ENCODE peak calls at places on chromosomes 5 and 9, in eight cellular contexts. R is A549, C is adrenal gland, K is lower lobe of right lung, N is SJSA1, M is astrocyte, U is coronary artery, E is psoas muscle. H is an unnamed sample.

GRCh38 chr9:89404074-89404473 is 85.8 kb downstream of the SECISBP2 start:
- DNase-seq in E (peak; percentile 12), M (no peak), K (no peak), N (no peak), R (no peak), C (no peak), U (no peak), H (no peak)

GRCh38 chr5:15785636-15786035 is 285.7 kb downstream of the FBXL7 start:
- DNase-seq in R (no peak), U (no peak), C (no peak), M (no peak), E (no peak), K (no peak), N (no peak), H (no peak)

GRCh38 chr5:74296685-74297084 is 343.8 kb downstream of the ENC1 start:
- DNase-seq in R (no peak), M (no peak), N (no peak), E (no peak), K (no peak), C (peak; percentile 18), U (no peak), H (no peak)

GRCh38 chr5:133365326-133365725 is 247.0 kb downstream of the FSTL4 start:
- DNase-seq in E (no peak), K (no peak), M (no peak), N (no peak), U (no peak), C (no peak), R (no peak), H (no peak)

GRCh38 chr9:5446451-5447236 is 3.7 kb upstream of the CD274 start:
- DNase-seq in R (no peak), E (no peak), N (no peak), K (no peak), M (peak; percentile 52), C (no peak), U (no peak), H (no peak)

GRCh38 chr5:169299651-169300467 is 1.1 kb downstream of the SLIT3 start:
- DNase-seq in M (peak; percentile 24), K (no peak), R (peak; percentile 36), C (no peak), E (no peak), U (peak; percentile 82), N (no peak), H (no peak)

GRCh38 chr5:159444441-159445082 is 114.3 kb upstream of the IL12B start:
- DNase-seq in R (peak; percentile 77), U (no peak), N (no peak), C (no peak), E (no peak), M (peak; percentile 33), K (no peak), H (peak; percentile 23)

GRCh38 chr5:81750308-81751008 is 439 bp downstream of the SSBP2 start:
- DNase-seq in N (no peak), E (no peak), C (peak; percentile 4), R (no peak), U (no peak), K (no peak), M (no peak), H (no peak)

GRCh38 chr5:71938886-71939285 is 168.4 kb upstream of the MAP1B start:
- DNase-seq in K (peak; percentile 51), C (no peak), N (no peak), E (no peak), R (peak; percentile 87), M (no peak), U (no peak), H (no peak)

GRCh38 chr5:175223336-175223735 is 220.6 kb downstream of the DRD1 start:
- DNase-seq in C (no peak), K (no peak), R (no peak), N (no peak), U (no peak), E (no peak), M (no peak), H (no peak)

GRCh38 chr5:157026789-157027424 is 32.0 kb downstream of the HAVCR1 start:
- DNase-seq in M (no peak), C (no peak), E (no peak), N (no peak), R (peak; percentile 38), K (no peak), U (no peak), H (no peak)

GRCh38 chr5:157024213-157024959 is 34.5 kb downstream of the HAVCR1 start:
- DNase-seq in K (no peak), M (no peak), C (no peak), R (no peak), N (no peak), E (no peak), U (no peak), H (no peak)

GRCh38 chr5:157029457-157029856 is 29.5 kb downstream of the HAVCR1 start:
- DNase-seq in K (no peak), U (no peak), R (no peak), C (no peak), M (no peak), N (no peak), E (no peak), H (no peak)

GRCh38 chr5:157022002-157022401 is 36.9 kb downstream of the HAVCR1 start:
- DNase-seq in C (no peak), U (no peak), R (no peak), E (no peak), N (no peak), K (no peak), M (no peak), H (no peak)

DNA sequence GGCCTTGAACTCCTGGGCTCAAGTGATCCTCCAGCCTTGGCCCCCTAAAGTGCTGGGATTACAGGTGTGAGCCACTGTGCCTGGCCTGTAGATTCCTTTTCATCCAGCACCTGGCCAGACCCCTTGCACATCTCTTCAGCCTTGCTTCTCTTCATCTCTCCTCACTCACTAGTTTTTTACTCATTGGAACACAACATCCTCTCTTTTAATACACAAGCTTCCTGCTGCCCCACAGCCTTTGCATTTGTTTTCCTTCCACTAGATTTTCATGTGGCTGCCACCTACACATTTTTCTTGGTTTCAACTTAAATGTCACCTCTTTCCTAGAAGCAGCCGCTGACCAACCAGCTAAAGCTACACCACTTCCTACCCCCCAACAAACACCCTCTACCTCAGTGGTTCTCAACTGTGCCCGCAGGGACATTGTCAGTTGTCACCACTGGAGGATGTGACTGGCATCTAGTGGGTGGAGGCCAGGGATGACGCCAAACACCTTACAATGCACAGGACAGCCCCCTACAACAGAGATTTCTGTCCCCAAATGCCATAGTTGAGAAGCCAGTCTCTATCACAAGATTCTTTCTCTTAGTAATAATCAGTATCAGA is 33.7 kb downstream of the HAVCR1 start:
- DNase-seq in C (peak; percentile 11), N (no peak), K (no peak), M (no peak), E (no peak), R (no peak), U (no peak), H (no peak)
- H3K4me3 ChIP-seq in C (no peak overlapping the region), N (no peak overlapping the region), K (no peak overlapping the region), M (no peak overlapping the region), E (no peak overlapping the region), R (no peak overlapping the region), U (no peak overlapping the region), H (no peak overlapping the region)

DNA sequence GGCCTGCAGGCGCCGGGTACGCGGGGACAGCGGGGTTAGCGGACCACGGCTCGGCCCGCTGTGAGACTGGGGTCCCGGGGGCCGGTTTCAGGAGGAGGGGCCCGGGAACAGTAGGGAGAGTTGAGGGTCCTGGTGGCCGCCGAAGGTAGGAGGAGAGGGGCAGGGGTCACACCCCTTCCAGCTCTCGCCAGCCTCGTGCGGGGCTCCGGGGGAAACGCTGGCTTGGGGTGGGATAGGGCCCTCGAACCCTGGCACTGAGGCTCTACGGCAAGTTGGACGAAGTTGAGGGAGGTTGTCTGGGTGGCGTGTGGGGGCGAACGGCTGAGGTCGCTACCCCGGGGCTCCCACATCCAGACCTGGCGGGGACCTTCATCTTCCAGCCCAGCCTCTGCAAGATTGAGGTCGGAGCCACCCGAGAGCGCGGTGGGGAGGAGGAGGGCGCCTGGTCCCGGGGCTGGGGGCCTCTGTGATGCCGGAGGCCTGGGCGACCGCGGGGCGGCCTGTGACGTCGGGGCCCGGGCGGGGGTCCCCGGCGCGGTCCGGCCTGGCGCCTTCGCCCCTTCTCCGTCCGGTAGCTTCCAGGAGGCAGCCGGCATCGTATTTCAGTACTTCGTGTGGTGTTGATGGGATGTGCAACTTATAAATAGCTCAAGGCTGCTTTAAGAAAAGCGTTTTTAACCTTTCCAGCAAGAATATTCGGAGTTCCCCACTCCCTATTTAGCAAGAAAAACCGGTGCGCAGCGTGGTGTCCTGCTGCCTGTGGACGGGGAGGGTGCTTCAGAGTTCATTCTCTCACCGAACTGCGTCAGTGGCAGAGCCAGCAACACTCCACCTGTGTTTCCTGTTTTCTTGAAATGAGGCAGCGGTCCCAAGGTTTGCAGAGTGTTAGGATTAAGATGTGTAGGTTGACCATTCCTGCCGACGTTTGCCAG is 910 bp downstream of the HABP4 start:
- DNase-seq in U (peak; percentile 80), M (peak; percentile 26), N (peak; percentile 41), E (peak; percentile 51), K (no peak), R (peak; percentile 29), C (peak; percentile 22), H (no peak)
- H3K27ac ChIP-seq in U (peak overlapping the region; percentile 92), M (peak overlapping the region; percentile 60), N (peak overlapping the region; percentile 59), E (peak overlapping the region; percentile 84), K (peak overlapping the region; percentile 68), R (peak overlapping the region; percentile 95), C (no peak overlapping the region), H (no peak overlapping the region)

DNA sequence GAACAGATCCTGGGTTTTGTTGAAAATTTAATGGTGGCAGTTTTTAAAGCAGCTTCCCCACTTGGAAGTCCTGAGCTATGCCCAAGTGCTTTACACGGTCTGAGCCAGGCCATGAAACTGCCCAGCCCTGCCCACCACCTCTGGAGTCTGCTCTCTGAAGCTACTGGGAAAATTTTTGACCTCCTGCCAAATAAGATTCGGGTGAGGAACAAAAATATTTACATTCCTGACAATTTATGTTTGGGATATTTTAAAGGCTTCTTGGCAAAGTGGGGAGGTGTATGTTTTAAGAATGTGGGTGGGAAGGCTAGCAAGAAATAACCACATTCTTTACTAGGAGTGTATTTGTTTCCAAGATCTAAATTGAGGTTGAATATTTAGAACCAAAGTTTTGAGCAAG is 50.0 kb downstream of the HACD4 start:
- DNase-seq in M (peak; percentile 84), C (no peak), U (no peak), N (peak; percentile 64), R (peak; percentile 11), K (peak; percentile 54), E (no peak), H (peak; percentile 88)
- H3K4me3 ChIP-seq in M (peak overlapping the region; percentile 5), C (no peak overlapping the region), U (peak overlapping the region; percentile 35), N (no peak overlapping the region), R (no peak overlapping the region), K (no peak overlapping the region), E (no peak overlapping the region), H (peak overlapping the region; percentile 0)

GRCh38 chr5:119327018-119327417 is 28.8 kb upstream of the TNFAIP8 start:
- DNase-seq in K (no peak), U (no peak), E (no peak), C (no peak), M (no peak), R (no peak), N (no peak), H (no peak)

GRCh38 chr5:119323630-119324000 is 32.2 kb upstream of the TNFAIP8 start:
- DNase-seq in M (peak; percentile 42), R (peak; percentile 40), E (no peak), U (no peak), K (no peak), N (no peak), C (no peak), H (no peak)

GRCh38 chr5:119322948-119323629 is 32.7 kb upstream of the TNFAIP8 start:
- DNase-seq in C (no peak), U (no peak), M (no peak), E (no peak), K (no peak), N (no peak), R (peak; percentile 45), H (no peak)

GRCh38 chr5:119322312-119322947 is 33.4 kb upstream of the TNFAIP8 start:
- DNase-seq in C (no peak), U (no peak), K (no peak), R (no peak), M (no peak), N (no peak), E (no peak), H (no peak)

GRCh38 chr5:119324842-119325241 is 31.0 kb upstream of the TNFAIP8 start:
- DNase-seq in U (no peak), E (no peak), K (no peak), C (no peak), M (no peak), R (no peak), N (no peak), H (no peak)
- H3K27ac ChIP-seq in U (peak overlapping the region; percentile 69), E (no peak overlapping the region), K (no peak overlapping the region), C (no peak overlapping the region), M (peak overlapping the region; percentile 72), R (peak overlapping the region; percentile 93), N (peak overlapping the region; percentile 82), H (peak overlapping the region; percentile 57)